ENCODE peak calls at places on chromosome 12, in seven cellular contexts. Q is psoas muscle, H is IMR-90, F is neuronal stem cell, N is adrenal gland, U is mammary epithelial cell, T is tibial artery. Y is an unnamed sample. For H3K4me1, the result is how much of the 10 kb centered on the place peaks cover.

GRCh38 chr12:105040476-105040875 is 43.8 kb downstream of the ALDH1L2 start:
- DNase-seq in T (no peak), N (no peak), H (no peak), Q (no peak), U (no peak), F (no peak), Y (no peak)

GRCh38 chr12:124399622-124400021 is 104.7 kb downstream of the RFLNA start:
- DNase-seq in H (no peak), N (no peak), F (peak), Q (no peak), T (no peak), U (no peak), Y (no peak)

GRCh38 chr12:1812650-1813302 is 7.6 kb upstream of the LRTM2 start:
- DNase-seq in T (no peak), U (no peak), N (no peak), H (peak), F (no peak), Q (no peak), Y (peak)

GRCh38 chr12:109949089-109949488 is 47.1 kb downstream of the GIT2 start:
- DNase-seq in N (no peak), F (no peak), U (no peak), T (no peak), Q (no peak), H (peak), Y (no peak)

GRCh38 chr12:58443981-58444371 is 476.3 kb downstream of the LRIG3 start:
- DNase-seq in T (no peak), N (no peak), F (no peak), U (no peak), Q (peak), H (peak), Y (no peak)

GRCh38 chr12:19031032-19031431 is 98.5 kb upstream of the PLEKHA5 start:
- DNase-seq in Q (no peak), T (no peak), U (peak), H (peak), N (no peak), F (no peak), Y (no peak)

GRCh38 chr12:5022030-5022429 is 21.6 kb upstream of the KCNA5 start:
- DNase-seq in T (no peak), U (peak), N (no peak), Q (no peak), F (no peak), H (peak), Y (no peak)

GRCh38 chr12:94829552-94829951 is 173.9 kb downstream of the NDUFA12 start:
- DNase-seq in U (no peak), H (peak), F (no peak), T (no peak), N (no peak), Q (no peak), Y (no peak)

GRCh38 chr12:114742363-114742762 is 58.4 kb upstream of the TBX3 start:
- DNase-seq in F (no peak), N (no peak), H (no peak), Q (no peak), T (no peak), U (no peak), Y (no peak)

GRCh38 chr12:122203301-122203967 is at the start of gene B3GNT4:
- DNase-seq in T (peak), F (no peak), Q (peak), H (peak), N (peak), U (peak), Y (peak)

GRCh38 chr12:109432842-109433304 is 44.2 kb downstream of the KCTD10 start:
- DNase-seq in U (peak), H (peak), T (peak), F (peak), Q (peak), N (peak), Y (peak)

GRCh38 chr12:95131589-95132335 is 58.3 kb upstream of the NR2C1 start:
- DNase-seq in H (no peak), U (no peak), T (no peak), Q (no peak), F (no peak), N (no peak), Y (no peak)

GRCh38 chr12:110841007-110841406 is 5.8 kb upstream of the CCDC63 start:
- DNase-seq in N (no peak), H (no peak), U (no peak), T (no peak), Q (no peak), F (no peak), Y (no peak)

GRCh38 chr12:104219361-104219892 is 3.8 kb downstream of the TXNRD1 start:
- DNase-seq in H (peak), F (no peak), Q (no peak), N (peak), U (peak), T (no peak), Y (no peak)

GRCh38 chr12:42608196-42608825 is 18.8 kb upstream of the PRICKLE1 start:
- DNase-seq in Q (no peak), F (no peak), U (no peak), T (no peak), N (no peak), H (no peak), Y (no peak)

GRCh38 chr12:132404956-132405741 is 75.8 kb upstream of the GALNT9 start:
- DNase-seq in Q (no peak), T (no peak), N (no peak), F (no peak), H (no peak), U (no peak), Y (no peak)

GRCh38 chr12:123894823-123895338 is 77.8 kb downstream of the CCDC92 start:
- DNase-seq in T (no peak), Q (no peak), N (no peak), H (no peak), F (no peak), U (no peak), Y (no peak)

GRCh38 chr12:67052981-67053380 is 216.2 kb upstream of the CAND1 start:
- DNase-seq in N (no peak), F (no peak), H (no peak), U (no peak), T (no peak), Q (no peak), Y (no peak)

GRCh38 chr12:76441016-76441415 is 92.8 kb upstream of the BBS10 start:
- DNase-seq in T (no peak), N (no peak), H (no peak), Q (no peak), F (no peak), U (no peak), Y (no peak)

GRCh38 chr12:80168936-80169335 is 69.6 kb downstream of the OTOGL start:
- DNase-seq in Q (no peak), H (no peak), U (no peak), T (no peak), N (no peak), F (no peak), Y (no peak)

GRCh38 chr12:89389755-89390661 is 37.7 kb upstream of the DUSP6 start:
- DNase-seq in U (no peak), Q (no peak), H (peak), F (no peak), T (no peak), N (no peak), Y (no peak)

GRCh38 chr12:104243551-104243950 is 28.0 kb downstream of the TXNRD1 start:
- DNase-seq in T (no peak), H (no peak), Q (no peak), F (no peak), N (no peak), U (no peak), Y (no peak)

GRCh38 chr12:4807813-4808212 is 87.6 kb downstream of the GALNT8 start:
- DNase-seq in F (no peak), Q (no peak), U (no peak), H (no peak), T (no peak), N (no peak), Y (no peak)

GRCh38 chr12:6167327-6168280 is 32.6 kb upstream of the CD9 start:
- DNase-seq in N (peak), U (peak), Q (peak), T (peak), H (peak), F (no peak), Y (peak)

GRCh38 chr12:77687346-77687745 is 143.3 kb upstream of the NAV3 start:
- DNase-seq in U (no peak), Q (no peak), N (no peak), F (no peak), T (no peak), H (no peak), Y (no peak)

DNA sequence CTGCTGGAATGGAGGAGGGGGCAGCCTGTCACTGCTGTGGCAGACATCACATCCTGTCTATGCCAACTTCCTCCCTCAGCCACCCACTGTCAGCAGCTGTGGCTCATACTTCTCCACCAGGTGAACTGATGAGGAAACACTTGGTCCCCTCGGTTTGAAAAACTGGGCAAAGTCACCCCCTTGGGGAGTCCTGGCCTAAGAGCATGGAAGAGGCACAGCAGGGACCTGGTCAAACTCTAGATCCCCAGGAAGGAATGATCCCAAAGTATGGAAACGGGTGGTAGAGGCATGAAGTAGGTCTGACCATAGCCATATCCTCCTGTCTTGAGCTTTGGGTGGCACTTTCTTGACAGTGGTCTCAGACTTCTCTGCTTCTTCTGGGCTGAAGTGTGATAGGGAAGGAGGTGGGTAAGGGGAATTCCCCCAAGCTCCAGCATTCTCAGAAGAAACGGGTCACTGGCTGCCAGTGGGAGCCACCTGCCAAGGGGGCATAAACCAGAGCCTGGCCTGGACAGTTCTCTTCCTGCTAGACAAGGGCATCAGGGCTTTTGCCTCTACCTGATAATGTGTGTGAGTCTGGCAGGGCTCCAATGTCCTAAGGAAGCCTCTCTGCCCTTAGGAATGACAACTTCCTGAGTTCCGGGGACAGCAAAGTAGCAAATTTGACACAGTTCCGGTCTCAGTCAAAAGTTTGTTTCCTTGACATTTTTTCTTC is 36.0 kb downstream of the FMNL3 start:
- DNase-seq in N (no peak), U (no peak), T (no peak), F (no peak), H (no peak), Q (no peak), Y (no peak)
- H3K4me3 ChIP-seq in N (no peak), U (no peak), T (no peak), F (no peak), H (no peak), Q (no peak), Y (no peak)

GRCh38 chr12:33330940-33331339 is 108.7 kb downstream of the SYT10 start:
- DNase-seq in N (no peak), U (no peak), T (no peak), Q (no peak), F (no peak), H (no peak), Y (no peak)
- H3K4me1 ChIP-seq in N (under half), U (under half), T (under half), Q (under half), F (under half), H (under half), Y (under half)

GRCh38 chr12:11765817-11766794 is 116.6 kb downstream of the ETV6 start:
- DNase-seq in T (no peak), H (peak), N (no peak), F (no peak), U (peak), Q (no peak), Y (peak)
- H3K4me3 ChIP-seq in T (no peak), H (no peak), N (no peak), F (no peak), U (no peak), Q (no peak), Y (no peak)

GRCh38 chr12:46265734-46266133 is 3.1 kb downstream of the SLC38A1 start:
- DNase-seq in H (no peak), F (no peak), Q (no peak), T (no peak), N (no peak), U (no peak), Y (no peak)
- H3K4me1 ChIP-seq in H (under half), F (under half), Q (under half), T (half or more), N (under half), U (half or more), Y (under half)

Y was measured in lung.